ENCODE peak calls at places on chromosomes 6 and 20, in four cellular contexts. Q is CD8-positive, alpha-beta memory T cell; V is pancreas; B is A549. A is an unnamed sample. For H3K4me1, the result is how much of the 10 kb centered on the place peaks cover.

GRCh38 chr6:101386982-101387381 is 6.5 kb upstream of the GRIK2 start:
- DNase-seq in V (no peak), B (no peak), Q (no peak), A (no peak)

GRCh38 chr6:44730771-44731391 is 343.4 kb downstream of the CDC5L start:
- DNase-seq in V (no peak), Q (no peak), B (no peak), A (no peak)

GRCh38 chr20:53917145-53918009 is 153.0 kb downstream of the BCAS1 start:
- DNase-seq in B (no peak), V (peak), Q (no peak), A (no peak)

GRCh38 chr20:39885975-39886649 is 802.9 kb downstream of the MAFB start:
- DNase-seq in V (peak), B (no peak), Q (no peak), A (peak)

GRCh38 chr6:17630511-17631073 is 30.5 kb downstream of the FAM8A1 start:
- DNase-seq in B (no peak), V (no peak), Q (no peak), A (no peak)

GRCh38 chr20:13006825-13007224 is 1.9 kb upstream of the SPTLC3 start:
- DNase-seq in V (no peak), Q (no peak), B (no peak), A (no peak)

GRCh38 chr6:63426844-63427243 is 107.1 kb upstream of the LGSN start:
- DNase-seq in V (peak), Q (no peak), B (no peak), A (no peak)

GRCh38 chr6:80531676-80532619 is 425.5 kb downstream of the BCKDHB start:
- DNase-seq in Q (no peak), B (no peak), V (no peak), A (no peak)

GRCh38 chr6:161079566-161080262 is 88.1 kb downstream of the MAP3K4 start:
- DNase-seq in B (no peak), Q (peak), V (no peak), A (peak)

GRCh38 chr6:136822051-136822378 is 377 bp upstream of the PEX7 start:
- DNase-seq in B (peak), V (no peak), Q (no peak), A (no peak)

GRCh38 chr6:43095939-43096338 is 19.8 kb downstream of the PTK7 start:
- DNase-seq in B (no peak), V (no peak), Q (no peak), A (no peak)

GRCh38 chr6:42907336-42907735 is 8.5 kb upstream of the PTCRA start:
- DNase-seq in Q (no peak), B (no peak), V (no peak), A (no peak)

GRCh38 chr20:9156529-9157280 is 87.8 kb downstream of the PLCB4 start:
- DNase-seq in B (no peak), Q (no peak), V (no peak), A (no peak)
- H3K4me1 ChIP-seq in B (under half), Q (under half), V (under half), A (under half)

GRCh38 chr20:35791097-35791496 is 19.3 kb downstream of the PHF20 start:
- DNase-seq in V (no peak), Q (no peak), B (no peak), A (no peak)

GRCh38 chr20:35792740-35793139 is 20.9 kb downstream of the PHF20 start:
- DNase-seq in V (no peak), B (no peak), Q (no peak), A (no peak)

GRCh38 chr20:35791823-35792222 is 20.0 kb downstream of the PHF20 start:
- DNase-seq in B (no peak), V (no peak), Q (no peak), A (no peak)

GRCh38 chr20:35801865-35802264 is 30.1 kb downstream of the PHF20 start:
- DNase-seq in V (no peak), Q (no peak), B (no peak), A (no peak)

DNA sequence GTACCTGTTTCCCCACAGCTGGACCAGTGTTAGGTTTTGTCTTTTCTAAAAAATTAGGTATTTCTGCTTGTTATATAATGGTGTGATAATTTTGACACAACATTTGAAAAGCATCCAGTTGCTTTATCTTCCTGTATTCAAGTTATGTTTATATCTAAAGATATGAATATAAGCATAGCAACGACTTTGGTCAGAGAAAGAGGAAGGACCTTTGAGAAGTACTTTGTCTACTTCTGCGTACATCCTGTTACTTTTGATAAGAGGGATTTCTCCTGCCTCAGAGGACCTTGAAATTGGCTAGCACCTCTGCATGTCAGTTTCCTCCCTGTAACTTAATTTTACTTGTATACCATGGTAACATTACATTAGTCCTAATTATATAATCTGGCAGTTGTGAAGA is 24.7 kb downstream of the PHF20 start:
- DNase-seq in V (no peak), B (no peak), Q (no peak), A (no peak)
- H3K27ac ChIP-seq in V (no peak), B (no peak), Q (no peak), A (peak)

DNA sequence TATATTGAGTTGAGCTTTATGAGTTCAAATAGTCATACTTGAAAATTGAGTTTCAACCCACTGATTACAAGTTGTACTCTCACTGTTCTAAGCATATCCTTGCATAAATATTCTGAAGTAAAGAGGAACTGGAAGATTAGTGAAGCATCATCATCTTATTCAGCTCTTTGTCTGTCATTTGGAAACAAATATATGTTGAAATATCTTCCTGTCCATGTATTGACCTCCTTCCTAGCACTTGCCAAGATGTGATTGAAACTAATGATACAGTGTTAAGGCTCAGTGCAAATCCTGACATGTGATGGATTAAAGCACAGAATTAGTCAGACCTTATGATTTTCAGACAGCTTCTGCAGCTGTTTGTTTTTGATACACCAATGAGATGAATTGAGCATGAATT is 434.3 kb downstream of the TBC1D32 start:
- DNase-seq in V (no peak), Q (no peak), B (no peak), A (no peak)
- H3K4me3 ChIP-seq in V (no peak), Q (no peak), B (no peak), A (no peak)

GRCh38 chr20:41306061-41306727 is 11.3 kb downstream of the ZHX3 start:
- DNase-seq in V (no peak), Q (no peak), B (no peak), A (no peak)

GRCh38 chr20:41309817-41310216 is 7.7 kb downstream of the ZHX3 start:
- DNase-seq in V (no peak), Q (no peak), B (no peak), A (no peak)

GRCh38 chr20:41308726-41309413 is 8.7 kb downstream of the ZHX3 start:
- DNase-seq in V (no peak), B (no peak), Q (no peak), A (no peak)

GRCh38 chr20:41307021-41307420 is 10.5 kb downstream of the ZHX3 start:
- DNase-seq in Q (no peak), V (no peak), B (no peak), A (no peak)

DNA sequence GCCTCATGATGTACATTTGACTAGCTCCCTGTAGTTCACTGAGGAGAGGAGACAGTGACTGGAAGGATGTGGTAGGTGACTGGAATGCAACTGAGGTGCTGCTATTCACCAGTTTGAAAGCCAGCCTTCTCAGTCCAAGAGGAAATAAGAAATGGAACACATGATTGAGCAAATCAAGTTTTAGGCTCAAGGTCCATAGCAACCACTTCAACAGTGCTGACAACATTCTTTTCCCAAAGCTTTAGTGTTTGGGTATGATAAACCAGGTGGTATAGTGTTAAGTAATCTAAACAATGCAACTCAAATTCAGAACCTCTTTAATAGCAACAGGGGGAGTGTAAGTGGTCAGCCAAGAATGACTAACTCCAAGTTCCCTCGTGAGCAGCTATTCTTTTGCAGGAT is 9.2 kb downstream of the ZHX3 start:
- DNase-seq in V (no peak), Q (no peak), B (no peak), A (no peak)
- H3K4me1 ChIP-seq in V (under half), Q (under half), B (under half), A (under half)

DNA sequence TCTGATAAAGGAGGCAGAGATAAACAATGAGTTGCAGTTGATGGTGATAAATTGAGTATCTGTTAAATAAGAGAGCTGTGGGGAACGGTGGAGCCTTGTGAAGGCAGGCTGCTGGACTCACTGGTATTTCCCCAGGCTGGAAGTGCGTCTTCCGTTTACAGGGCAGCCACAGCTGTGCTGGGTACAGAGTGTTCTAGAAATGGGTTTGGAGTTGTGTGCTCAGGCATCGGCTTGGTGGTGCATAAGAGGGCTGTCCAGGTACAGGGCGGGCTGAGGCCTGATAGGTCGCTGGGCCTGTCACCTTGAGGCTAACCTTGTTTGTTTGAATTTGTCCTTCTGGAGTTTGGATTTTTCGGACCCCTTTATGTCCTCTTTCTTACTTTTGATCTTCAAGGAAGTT is 39.3 kb downstream of the ARID1B start:
- DNase-seq in B (no peak), V (peak), Q (no peak), A (no peak)
- H3K27ac ChIP-seq in B (no peak), V (no peak), Q (no peak), A (no peak)

GRCh38 chr20:36154696-36155628 is at the start of gene EPB41L1:
- DNase-seq in Q (no peak), B (no peak), V (no peak), A (no peak)

GRCh38 chr20:36153754-36154695 is 515 bp upstream of the EPB41L1 start:
- DNase-seq in V (peak), B (peak), Q (no peak), A (no peak)

GRCh38 chr20:36155991-36156390 is 1.5 kb downstream of the EPB41L1 start:
- DNase-seq in Q (no peak), B (no peak), V (no peak), A (no peak)

GRCh38 chr20:36157610-36158009 is 3.1 kb downstream of the EPB41L1 start:
- DNase-seq in B (no peak), V (no peak), Q (no peak), A (no peak)

GRCh38 chr20:36155629-36155971 is 1.1 kb downstream of the EPB41L1 start:
- DNase-seq in B (no peak), V (no peak), Q (no peak), A (no peak)
- H3K4me3 ChIP-seq in B (peak), V (no peak), Q (no peak), A (no peak)

GRCh38 chr20:43022568-43022967 is 167.1 kb downstream of the PTPRT start:
- DNase-seq in V (no peak), Q (no peak), B (no peak), A (no peak)
- H3K4me1 ChIP-seq in V (under half), Q (under half), B (under half), A (under half)

DNA sequence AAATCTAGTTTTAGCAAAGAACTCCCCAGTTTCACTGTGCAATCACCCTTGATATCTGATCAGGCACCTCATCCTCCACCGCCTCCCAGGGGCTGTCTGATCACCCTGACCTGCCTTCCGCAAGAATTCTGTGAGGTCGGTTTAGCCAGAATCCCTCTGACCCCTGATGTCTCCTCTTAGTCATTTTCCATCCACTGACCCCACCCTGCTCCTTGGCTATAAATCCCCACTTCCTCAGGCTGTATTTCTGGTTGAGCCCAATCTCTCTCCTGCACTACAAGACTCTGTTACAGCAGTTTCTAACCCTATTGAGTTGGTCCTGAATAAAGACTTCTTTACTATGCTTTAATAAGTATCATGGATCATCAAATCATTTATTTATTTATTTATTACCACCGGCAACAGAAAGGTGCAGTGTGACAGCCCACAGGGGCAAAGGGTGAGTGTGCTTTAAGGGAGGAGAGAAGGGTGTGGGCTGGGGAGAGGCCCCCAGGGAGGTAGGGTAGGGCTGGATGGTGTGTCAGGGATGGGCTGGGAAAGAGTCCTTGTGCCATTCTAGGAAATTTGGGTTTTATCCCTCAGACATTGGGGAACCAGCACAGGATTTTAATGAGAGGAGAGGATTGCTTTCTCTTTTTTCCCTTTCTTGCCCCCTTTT is 11.2 kb upstream of the SERPINB6 start:
- DNase-seq in B (no peak), Q (no peak), V (no peak), A (no peak)
- H3K27ac ChIP-seq in B (peak), Q (no peak), V (no peak), A (no peak)

DNA sequence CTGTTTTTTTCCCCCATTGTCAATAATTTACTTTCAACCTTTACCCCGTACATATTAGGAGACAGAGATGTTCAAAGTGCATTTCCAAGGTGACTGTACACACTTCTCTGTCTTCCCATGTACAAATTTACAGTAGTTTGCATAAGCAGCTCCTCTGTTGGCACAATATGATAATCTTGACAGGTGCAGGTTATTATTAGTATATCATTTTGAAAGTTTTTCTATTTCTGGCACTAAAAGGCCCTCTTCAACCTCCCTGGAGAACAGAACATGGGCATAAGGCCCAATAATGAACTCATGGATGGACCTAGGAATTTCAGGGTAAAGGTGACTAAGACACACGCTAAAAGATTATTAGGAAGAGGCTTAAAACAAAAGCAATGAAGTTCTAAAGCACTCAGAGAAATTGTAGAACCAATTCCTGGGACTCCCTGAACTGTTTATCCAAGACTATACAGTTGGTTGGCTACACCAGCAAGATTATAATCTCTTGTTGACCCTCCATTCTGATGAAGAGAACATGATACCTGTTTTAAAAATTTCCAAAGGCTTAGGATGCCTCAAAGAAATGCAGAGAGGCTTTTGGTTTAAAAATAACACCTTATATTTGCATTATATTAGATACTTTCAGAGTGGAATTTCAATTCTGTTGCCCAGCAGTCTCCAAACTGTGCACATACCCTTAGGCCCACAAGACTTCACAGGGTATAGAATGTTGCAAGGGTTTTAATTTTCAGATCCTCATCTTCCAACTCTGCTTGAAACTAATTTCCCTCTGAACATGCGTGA is 1.1 kb downstream of the AIG1 start:
- DNase-seq in V (no peak), B (no peak), Q (no peak), A (no peak)
- H3K4me3 ChIP-seq in V (no peak), B (peak), Q (peak), A (peak)

DNA sequence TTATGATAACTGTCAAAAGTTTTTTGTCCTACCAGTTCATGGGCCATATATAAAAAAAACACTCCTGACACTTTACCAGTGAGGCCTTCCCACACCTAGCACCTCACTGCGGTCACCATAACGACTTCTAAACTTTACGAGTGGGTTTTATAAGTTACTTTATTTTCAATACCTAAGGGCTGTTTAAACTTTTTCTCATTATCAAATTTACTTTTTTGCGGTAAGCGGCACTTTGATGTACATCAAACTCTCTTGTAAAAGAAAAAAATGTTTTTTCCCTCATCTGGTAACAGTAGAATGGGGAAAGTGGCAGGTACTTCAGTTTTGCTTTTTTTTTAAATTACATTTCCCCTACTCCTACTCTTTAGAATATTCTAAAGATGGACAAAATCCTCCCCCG is 36.2 kb downstream of the FYN start:
- DNase-seq in V (no peak), Q (peak), B (no peak), A (peak)
- H3K4me1 ChIP-seq in V (under half), Q (half or more), B (under half), A (half or more)

A was measured in CD4-positive, CD25-positive, alpha-beta regulatory T cell.